ENCODE peak calls at places on chromosome 13, in seven cellular contexts. J, K, P, X, Q, D and B are unnamed samples.

GRCh38 chr13:50401721-50402510 is 386.7 kb downstream of the KCNRG start:
- DNase-seq in J (no peak), K (no peak), P (no peak), X (no peak), Q (no peak), D (peak), B (no peak)

GRCh38 chr13:33722216-33722900 is 95.6 kb upstream of the RFC3 start:
- DNase-seq in J (no peak), K (no peak), P (no peak), X (no peak), Q (no peak), D (peak), B (no peak)

GRCh38 chr13:74040200-74040599 is 94.0 kb downstream of the KLF12 start:
- DNase-seq in J (no peak), K (no peak), P (no peak), X (peak), Q (peak), D (peak), B (peak)

GRCh38 chr13:80341771-80342271 is 895 bp upstream of the SPRY2 start:
- DNase-seq in J (peak), K (peak), P (peak), X (no peak), Q (peak), D (peak), B (peak)

GRCh38 chr13:59951011-59951410 is 212.7 kb downstream of the DIAPH3 start:
- DNase-seq in J (no peak), K (no peak), P (no peak), X (no peak), Q (no peak), D (no peak), B (no peak)

GRCh38 chr13:44365008-44365407 is 8.6 kb upstream of the SERP2 start:
- DNase-seq in J (no peak), K (no peak), P (no peak), X (no peak), Q (no peak), D (no peak), B (no peak)

GRCh38 chr13:93535256-93535655 is 308.6 kb downstream of the GPC6 start:
- DNase-seq in J (no peak), K (no peak), P (no peak), X (no peak), Q (no peak), D (peak), B (no peak)

GRCh38 chr13:60148918-60149317 is 14.8 kb downstream of the DIAPH3 start:
- DNase-seq in J (no peak), K (no peak), P (no peak), X (no peak), Q (no peak), D (no peak), B (no peak)

GRCh38 chr13:47166341-47166740 is 269.5 kb upstream of the HTR2A start:
- DNase-seq in J (no peak), K (no peak), P (no peak), X (no peak), Q (no peak), D (no peak), B (no peak)

GRCh38 chr13:53048880-53049279 is 20.3 kb downstream of the OLFM4 start:
- DNase-seq in J (no peak), K (no peak), P (no peak), X (no peak), Q (no peak), D (no peak), B (no peak)

GRCh38 chr13:113650731-113651148 is 7.3 kb downstream of the ATP4B start:
- DNase-seq in J (no peak), K (no peak), P (peak), X (no peak), Q (peak), D (no peak), B (no peak)

GRCh38 chr13:42181381-42181953 is 90.5 kb upstream of the AKAP11 start:
- DNase-seq in J (no peak), K (no peak), P (no peak), X (no peak), Q (no peak), D (peak), B (no peak)

GRCh38 chr13:29832899-29833298 is 17.5 kb downstream of the UBL3 start:
- DNase-seq in J (no peak), K (no peak), P (no peak), X (no peak), Q (no peak), D (no peak), B (no peak)

GRCh38 chr13:69828527-69828926 is 279.1 kb upstream of the ATXN8OS start:
- DNase-seq in J (no peak), K (no peak), P (no peak), X (no peak), Q (peak), D (no peak), B (peak)

GRCh38 chr13:49620170-49620621 is 8.1 kb upstream of the ARL11 start:
- DNase-seq in J (no peak), K (peak), P (no peak), X (no peak), Q (no peak), D (no peak), B (no peak)

GRCh38 chr13:32117696-32118095 is 86.1 kb downstream of the FRY start:
- DNase-seq in J (no peak), K (no peak), P (peak), X (no peak), Q (no peak), D (no peak), B (no peak)

GRCh38 chr13:88429862-88430261 is 758.7 kb downstream of the SLITRK5 start:
- DNase-seq in J (no peak), K (no peak), P (no peak), X (no peak), Q (no peak), D (no peak), B (no peak)

GRCh38 chr13:28429685-28430290 is 65.1 kb downstream of the FLT1 start:
- DNase-seq in J (no peak), K (no peak), P (no peak), X (peak), Q (no peak), D (peak), B (peak)

GRCh38 chr13:98570929-98571372 is 6.0 kb downstream of the STK24 start:
- DNase-seq in J (no peak), K (no peak), P (no peak), X (no peak), Q (no peak), D (no peak), B (no peak)

GRCh38 chr13:110915057-110915873 is at the start of gene ANKRD10:
- DNase-seq in J (peak), K (peak), P (peak), X (peak), Q (peak), D (peak), B (peak)

GRCh38 chr13:85230754-85231153 is 568.5 kb downstream of the SLITRK6 start:
- DNase-seq in J (no peak), K (no peak), P (no peak), X (no peak), Q (no peak), D (no peak), B (no peak)

GRCh38 chr13:79485014-79485441 is 4.1 kb downstream of the NDFIP2 start:
- DNase-seq in J (no peak), K (no peak), P (no peak), X (no peak), Q (peak), D (peak), B (no peak)

GRCh38 chr13:107518292-107518691 is 697.0 kb downstream of the LIG4 start:
- DNase-seq in J (no peak), K (no peak), P (no peak), X (no peak), Q (no peak), D (peak), B (no peak)

GRCh38 chr13:93466502-93467036 is 240.0 kb downstream of the GPC6 start:
- DNase-seq in J (no peak), K (no peak), P (no peak), X (no peak), Q (no peak), D (peak), B (no peak)

GRCh38 chr13:39451860-39452301 is 151.1 kb downstream of the LHFPL6 start:
- DNase-seq in J (no peak), K (no peak), P (no peak), X (no peak), Q (no peak), D (peak), B (no peak)

GRCh38 chr13:27510082-27510481 is 59.7 kb upstream of the MTIF3 start:
- DNase-seq in J (no peak), K (no peak), P (no peak), X (no peak), Q (no peak), D (no peak), B (no peak)

GRCh38 chr13:39364797-39365468 is 238.1 kb downstream of the LHFPL6 start:
- DNase-seq in J (no peak), K (no peak), P (no peak), X (no peak), Q (peak), D (no peak), B (no peak)

GRCh38 chr13:109747524-109747923 is 38.9 kb downstream of the IRS2 start:
- DNase-seq in J (no peak), K (no peak), P (no peak), X (no peak), Q (no peak), D (no peak), B (peak)

GRCh38 chr13:99085846-99086148 is 107.9 kb upstream of the DOCK9 start:
- DNase-seq in J (no peak), K (no peak), P (no peak), X (no peak), Q (no peak), D (no peak), B (no peak)

GRCh38 chr13:104920091-104920490 is 1615.4 kb downstream of the EFNB2 start:
- DNase-seq in J (no peak), K (no peak), P (no peak), X (no peak), Q (no peak), D (no peak), B (peak)